ENCODE peak calls at places on chromosome 15, in eight cellular contexts. D is stimulated activated CD8-positive, alpha-beta memory T cell treated with anti-CD3 and anti-CD28 coated beads, Interleukin-2, amount 100 ng/mL, for 48 hours; C is NAMALWA; S is stimulated activated CD4-positive, alpha-beta T cell treated with anti-CD3 and anti-CD28 coated beads, Interleukin-12 subunit alpha, Interleukin-12 subunit beta, amount 100 ng/mL, for 24 hours; T is CD4-positive, alpha-beta T cell; J is midbrain; K is kidney; B is epithelial cell of proximal tubule. Q is an unnamed sample.

GRCh38 chr15:78353093-78353492 is 12.9 kb downstream of the CRABP1 start:
- DNase-seq in K (no peak), C (peak; percentile 81), S (no peak), J (no peak), T (no peak), B (no peak), D (no peak), Q (no peak)

GRCh38 chr15:26438718-26439117 is 334.1 kb downstream of the GABRB3 start:
- DNase-seq in S (no peak), D (no peak), T (no peak), C (peak; percentile 21), B (no peak), K (no peak), J (no peak), Q (no peak)

GRCh38 chr15:40320931-40321371 is 2.5 kb upstream of the INAFM2 start:
- DNase-seq in C (peak; percentile 87), K (no peak), B (no peak), J (peak; percentile 79), D (no peak), T (no peak), S (no peak), Q (peak; percentile 34)

GRCh38 chr15:31347981-31348803 is 21.6 kb downstream of the KLF13 start:
- DNase-seq in C (no peak), D (no peak), T (no peak), B (no peak), S (no peak), J (no peak), K (no peak), Q (no peak)

GRCh38 chr15:23532019-23532418 is 33.5 kb upstream of the MKRN3 start:
- DNase-seq in S (no peak), J (peak; percentile 49), K (no peak), C (no peak), D (no peak), T (no peak), B (peak; percentile 40), Q (no peak)

GRCh38 chr15:81809543-81809942 is 236.3 kb downstream of the MEX3B start:
- DNase-seq in T (no peak), B (no peak), J (no peak), S (no peak), C (peak; percentile 77), D (no peak), K (no peak), Q (no peak)

GRCh38 chr15:80776420-80777045 is 2.6 kb upstream of the CEMIP start:
- DNase-seq in S (peak; percentile 31), K (peak; percentile 78), C (peak; percentile 73), J (peak; percentile 58), T (peak; percentile 30), D (peak; percentile 50), B (peak; percentile 31), Q (peak; percentile 28)

GRCh38 chr15:81760686-81761085 is 285.1 kb downstream of the MEX3B start:
- DNase-seq in C (no peak), B (no peak), D (no peak), K (no peak), S (no peak), J (no peak), T (no peak), Q (no peak)

GRCh38 chr15:99409097-99409473 is 156.7 kb upstream of the MEF2A start:
- DNase-seq in K (peak; percentile 90), C (peak; percentile 37), T (no peak), J (peak; percentile 31), B (no peak), D (no peak), S (no peak), Q (no peak)

GRCh38 chr15:78195735-78196201 is 38.6 kb downstream of the ACSBG1 start:
- DNase-seq in S (peak; percentile 11), T (peak; percentile 28), K (no peak), C (peak; percentile 48), B (no peak), J (no peak), D (peak; percentile 20), Q (no peak)

GRCh38 chr15:38312190-38312589 is 59.6 kb downstream of the SPRED1 start:
- DNase-seq in D (no peak), B (no peak), S (no peak), C (no peak), T (no peak), J (no peak), K (no peak), Q (no peak)

GRCh38 chr15:70474682-70475438 is 288.5 kb downstream of the UACA start:
- DNase-seq in B (no peak), J (no peak), T (no peak), K (peak; percentile 85), S (no peak), C (no peak), D (no peak), Q (no peak)

GRCh38 chr15:40618906-40619305 is 24.9 kb downstream of the KNL1 start:
- DNase-seq in K (no peak), C (no peak), S (no peak), B (no peak), T (no peak), D (no peak), J (no peak), Q (no peak)

Q was measured in amygdala.